ENCODE peak calls at places on chromosomes 11 and 22, in seven cellular contexts. H, N, L, F, I, J and K are unnamed samples.

GRCh38 chr11:64094463-64095223 is 58.9 kb downstream of the FLRT1 start:
- DNase-seq in L (peak), J (peak), I (peak), H (no peak), N (peak), F (peak), K (peak)

GRCh38 chr11:45208135-45208534 is 61.7 kb downstream of the PRDM11 start:
- DNase-seq in H (no peak), J (no peak), N (no peak), F (no peak), L (no peak), I (no peak), K (no peak)

GRCh38 chr11:102163368-102163767 is 53.1 kb downstream of the YAP1 start:
- DNase-seq in L (no peak), F (no peak), H (no peak), I (no peak), N (no peak), J (no peak), K (no peak)

GRCh38 chr11:40293655-40294342 is 1165.7 kb downstream of the LRRC4C start:
- DNase-seq in I (peak), H (peak), J (peak), L (peak), F (peak), N (peak), K (peak)

GRCh38 chr11:68828155-68828931 is 13.4 kb downstream of the CPT1A start:
- DNase-seq in N (no peak), H (no peak), I (no peak), L (no peak), F (no peak), J (no peak), K (no peak)

GRCh38 chr11:124442442-124442841 is 3.1 kb downstream of the OR8B8 start:
- DNase-seq in L (no peak), F (peak), I (no peak), H (no peak), N (no peak), J (no peak), K (no peak)

GRCh38 chr11:120135838-120136237 is 2.1 kb downstream of the TRIM29 start:
- DNase-seq in J (no peak), I (no peak), H (no peak), N (no peak), F (no peak), L (no peak), K (no peak)

GRCh38 chr11:2156416-2157182 is 4.4 kb downstream of the INS start:
- DNase-seq in J (peak), H (peak), I (peak), N (peak), F (peak), L (peak), K (peak)

GRCh38 chr11:116035972-116036371 is 531.8 kb upstream of the CADM1 start:
- DNase-seq in I (no peak), F (no peak), N (no peak), J (no peak), H (no peak), L (no peak), K (no peak)

GRCh38 chr11:26297179-26297970 is 34.6 kb upstream of the ANO3 start:
- DNase-seq in J (peak), N (peak), I (peak), L (no peak), F (peak), H (no peak), K (peak)

GRCh38 chr22:44455151-44455962 is 42.7 kb downstream of the RTL6 start:
- DNase-seq in N (no peak), I (no peak), H (no peak), F (no peak), L (no peak), J (peak), K (no peak)

GRCh38 chr11:76512851-76513653 is 68.2 kb downstream of the EMSY start:
- DNase-seq in L (no peak), F (peak), J (peak), N (peak), H (no peak), I (peak), K (no peak)

GRCh38 chr11:72787262-72788104 is 6.4 kb downstream of the STARD10 start:
- DNase-seq in H (peak), L (peak), I (no peak), F (peak), N (no peak), J (peak), K (no peak)

GRCh38 chr11:116257092-116257491 is 515.7 kb downstream of the BUD13 start:
- DNase-seq in L (no peak), I (no peak), F (peak), H (no peak), J (no peak), N (no peak), K (no peak)

GRCh38 chr11:66676931-66677598 is 622 bp downstream of the RBM4B start:
- DNase-seq in F (no peak), I (peak), J (no peak), N (peak), L (no peak), H (no peak), K (no peak)

GRCh38 chr11:16605971-16606783 is 132.3 kb upstream of the C11orf58 start:
- DNase-seq in J (peak), H (peak), F (peak), N (peak), I (peak), L (peak), K (peak)

GRCh38 chr22:33331017-33331416 is 272.8 kb upstream of the SYN3 start:
- DNase-seq in I (no peak), L (no peak), J (no peak), F (no peak), N (no peak), H (no peak), K (no peak)

GRCh38 chr11:25953015-25953414 is 378.9 kb upstream of the ANO3 start:
- DNase-seq in N (no peak), I (no peak), L (no peak), H (no peak), J (no peak), F (no peak), K (no peak)

GRCh38 chr11:33634291-33634834 is 66.3 kb downstream of the C11orf91 start:
- DNase-seq in N (peak), J (peak), F (no peak), L (no peak), I (peak), H (no peak), K (no peak)

GRCh38 chr11:55895216-55895615 is 12.1 kb downstream of the TRIM51 start:
- DNase-seq in I (no peak), L (no peak), J (no peak), N (no peak), H (peak), F (peak), K (no peak)

DNA sequence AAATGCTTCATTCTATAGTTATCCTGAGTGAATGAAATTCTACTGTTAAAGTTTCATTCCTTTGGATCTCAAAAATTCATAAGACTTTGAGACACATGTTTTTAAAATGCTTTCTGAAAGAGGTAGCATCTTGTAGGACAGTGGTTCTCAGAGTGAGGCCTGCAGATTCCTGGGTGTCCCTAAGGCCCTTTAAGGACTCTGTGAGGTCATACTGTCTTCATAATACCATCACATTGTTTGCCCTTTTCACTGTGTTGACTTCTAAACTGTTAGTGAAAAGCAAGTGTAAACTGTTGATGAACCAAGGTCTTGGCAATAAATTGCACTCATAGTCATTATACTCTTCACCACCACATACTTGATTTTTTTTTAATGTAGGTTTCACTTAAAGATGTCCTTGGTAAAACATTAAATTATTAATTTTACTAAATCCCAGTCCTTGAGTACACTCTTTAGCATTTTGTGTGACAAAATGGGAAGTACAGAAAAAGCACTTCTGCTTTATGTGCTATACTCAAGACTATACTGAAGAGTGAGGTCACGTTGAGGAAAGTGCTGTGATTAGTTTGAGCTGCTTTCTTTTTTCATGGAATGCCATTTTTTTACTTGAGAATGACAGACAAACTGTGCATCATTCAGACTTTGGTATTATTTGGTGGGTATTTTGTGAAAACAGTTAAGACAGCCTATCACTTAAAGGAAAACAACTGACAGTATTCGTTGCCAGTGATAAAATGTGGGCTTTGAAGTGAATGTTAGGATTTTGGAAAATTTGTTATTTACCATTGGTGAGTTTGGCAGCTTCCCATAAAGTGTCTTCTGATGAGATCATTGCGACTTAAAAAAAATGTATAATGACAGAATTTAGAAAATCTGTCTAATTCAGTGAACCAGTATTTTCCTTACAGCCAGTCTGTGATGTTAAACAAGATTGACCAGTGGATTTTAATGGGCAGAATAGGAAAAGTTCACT is 61.1 kb downstream of the SPECC1L start:
- DNase-seq in L (no peak), N (peak), J (peak), H (no peak), I (no peak), F (no peak), K (no peak)
- H3K9ac ChIP-seq in L (no peak), N (no peak), J (no peak), H (no peak), I (peak), F (no peak), K (no peak)

GRCh38 chr22:23888615-23889401 is 5.4 kb upstream of the MIF start:
- DNase-seq in I (peak), F (peak), L (no peak), H (no peak), J (no peak), N (peak), K (no peak)
- H2AK5ac ChIP-seq in I (no peak), F (no peak), L (no peak), H (no peak), J (no peak), N (peak), K (peak)

GRCh38 chr11:113602483-113602882 is 103.6 kb downstream of the TMPRSS5 start:
- DNase-seq in J (no peak), F (no peak), H (no peak), I (no peak), N (no peak), L (no peak), K (no peak)

GRCh38 chr11:113591122-113591521 is 115.0 kb downstream of the TMPRSS5 start:
- DNase-seq in I (no peak), F (no peak), H (no peak), N (no peak), L (no peak), J (no peak), K (no peak)

GRCh38 chr11:113595810-113596594 is 110.1 kb downstream of the TMPRSS5 start:
- DNase-seq in I (no peak), N (no peak), L (no peak), H (no peak), J (no peak), F (no peak), K (no peak)

GRCh38 chr11:113593698-113594308 is 112.3 kb downstream of the TMPRSS5 start:
- DNase-seq in N (no peak), F (no peak), J (peak), L (no peak), H (no peak), I (no peak), K (no peak)

GRCh38 chr11:113596658-113597057 is 109.5 kb downstream of the TMPRSS5 start:
- DNase-seq in I (no peak), H (no peak), L (no peak), F (no peak), J (no peak), N (no peak), K (no peak)
- H3K9ac ChIP-seq in I (no peak), H (no peak), L (no peak), F (no peak), J (no peak), N (no peak), K (no peak)

GRCh38 chr11:8744423-8744822 is 61.8 kb downstream of the RPL27A start:
- DNase-seq in J (peak), H (no peak), I (no peak), F (no peak), L (no peak), N (no peak), K (no peak)

GRCh38 chr11:8748317-8748716 is 65.7 kb downstream of the RPL27A start:
- DNase-seq in I (no peak), N (no peak), F (no peak), L (no peak), H (no peak), J (no peak), K (no peak)

GRCh38 chr11:8745431-8745986 is 62.9 kb downstream of the RPL27A start:
- DNase-seq in N (no peak), H (no peak), F (peak), J (peak), L (no peak), I (no peak), K (no peak)

GRCh38 chr11:8747173-8747572 is 64.6 kb downstream of the RPL27A start:
- DNase-seq in I (no peak), L (no peak), H (no peak), J (no peak), F (no peak), N (no peak), K (no peak)

DNA sequence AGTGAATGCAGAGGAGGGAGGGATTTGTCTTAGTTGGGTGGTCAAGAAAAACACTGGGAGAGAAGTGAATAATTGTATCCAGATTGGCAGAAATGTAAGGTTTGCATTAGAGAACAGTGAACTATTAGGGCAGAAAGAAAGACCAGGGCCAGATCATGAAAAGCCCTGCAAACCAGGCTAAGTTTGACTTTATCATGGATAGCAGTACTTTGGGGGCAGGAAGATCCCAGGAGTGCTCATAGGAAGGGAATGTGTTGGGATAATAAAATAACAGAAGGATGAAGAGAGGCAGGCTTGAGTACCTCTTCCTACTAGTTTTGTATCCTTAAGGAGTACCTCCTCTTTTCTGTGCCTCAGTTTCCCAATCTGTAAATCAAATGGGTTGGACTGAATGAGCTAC is 64.0 kb downstream of the RPL27A start:
- DNase-seq in I (no peak), N (no peak), F (no peak), J (no peak), L (no peak), H (no peak), K (no peak)
- H2AK5ac ChIP-seq in I (no peak), N (no peak), F (no peak), J (no peak), L (no peak), H (no peak), K (no peak)

GRCh38 chr11:118635237-118635591 is 27.8 kb downstream of the PHLDB1 start:
- DNase-seq in I (no peak), L (no peak), H (no peak), N (no peak), F (no peak), J (no peak), K (no peak)
- H3K9ac ChIP-seq in I (peak), L (peak), H (peak), N (no peak), F (peak), J (no peak), K (peak)

DNA sequence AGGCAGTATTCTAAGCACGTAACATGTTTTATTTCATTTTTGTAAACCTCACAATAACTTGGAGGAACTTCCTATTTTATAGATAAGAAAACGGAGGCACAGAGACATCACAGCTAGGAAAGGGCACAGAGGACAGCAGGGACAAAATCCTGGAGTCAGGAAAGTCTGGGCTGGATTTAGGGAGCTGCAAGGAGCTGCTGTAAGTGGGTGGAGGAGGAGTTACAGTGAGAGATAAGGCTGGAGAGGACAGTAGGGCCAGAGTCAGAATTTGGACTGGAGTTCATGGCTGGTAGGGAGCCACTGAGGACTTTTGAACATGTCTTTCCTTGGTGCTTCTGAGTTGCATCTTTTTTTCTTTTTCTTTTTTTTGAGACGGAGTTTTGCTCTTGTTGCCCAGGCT is 32.2 kb upstream of the PTPRJ start:
- DNase-seq in L (peak), F (peak), H (no peak), N (no peak), I (no peak), J (no peak), K (no peak)
- H2AK5ac ChIP-seq in L (no peak), F (no peak), H (no peak), N (peak), I (peak), J (no peak), K (no peak)

GRCh38 chr11:126212089-126212660 is 593 bp downstream of the FAM118B start:
- DNase-seq in I (peak), L (no peak), J (peak), H (no peak), N (peak), F (peak), K (no peak)

GRCh38 chr11:126214446-126215240 is 3.1 kb downstream of the FAM118B start:
- DNase-seq in H (no peak), F (no peak), I (peak), J (no peak), N (no peak), L (no peak), K (no peak)

GRCh38 chr11:126210871-126211235 is 597 bp downstream of the RPUSD4 start:
- DNase-seq in J (no peak), I (no peak), N (no peak), H (no peak), L (no peak), F (no peak), K (no peak)

GRCh38 chr11:126216526-126217305 is 5.1 kb downstream of the FAM118B start:
- DNase-seq in L (no peak), F (no peak), J (no peak), I (no peak), N (no peak), H (no peak), K (no peak)

DNA sequence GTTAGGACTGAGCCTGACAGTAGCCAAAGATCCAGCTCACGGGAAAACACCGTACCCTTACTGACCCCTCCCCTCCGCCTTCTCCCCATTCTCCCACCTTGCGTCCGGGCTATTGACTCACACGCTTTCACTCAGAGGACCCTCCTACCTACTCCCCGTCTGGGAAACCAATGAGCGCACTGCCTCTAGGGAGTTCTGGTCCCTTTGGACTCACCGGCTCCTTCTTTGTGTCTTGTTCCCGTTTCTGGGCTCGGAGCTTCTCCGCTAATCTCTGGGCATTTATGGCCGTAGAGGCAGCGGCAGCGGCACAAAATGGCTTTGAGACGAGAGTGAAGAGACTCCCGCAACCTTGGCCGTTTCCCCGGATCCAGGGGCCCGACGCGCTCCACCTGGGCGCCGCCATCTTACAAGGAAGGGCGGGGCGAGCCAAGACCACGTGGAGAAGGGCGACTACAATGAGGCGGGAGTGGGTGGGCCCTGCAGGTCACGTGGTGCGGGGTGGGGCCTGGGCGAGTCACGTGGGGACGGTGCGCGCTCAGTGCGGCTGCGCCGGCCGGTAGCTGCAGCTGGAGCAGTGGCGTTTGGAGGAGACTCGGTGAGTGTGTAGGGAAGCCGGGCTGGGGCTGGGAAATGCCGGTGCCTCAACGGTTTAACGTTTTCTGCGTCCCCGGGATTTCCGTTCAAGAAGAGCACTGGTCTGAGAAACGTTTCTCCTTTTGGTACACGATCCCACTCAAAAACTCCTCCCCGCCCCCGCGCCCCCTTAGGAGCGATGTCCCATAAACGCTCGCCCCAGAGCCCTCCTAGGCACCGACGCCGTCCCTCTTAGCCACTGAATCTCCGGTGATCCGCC is at the start of the genes FAM118B and RPUSD4:
- DNase-seq in L (peak), J (peak), F (peak), N (peak), I (peak), H (peak), K (peak)
- H3K9ac ChIP-seq in L (peak), J (peak), F (peak), N (peak), I (peak), H (peak), K (peak)

DNA sequence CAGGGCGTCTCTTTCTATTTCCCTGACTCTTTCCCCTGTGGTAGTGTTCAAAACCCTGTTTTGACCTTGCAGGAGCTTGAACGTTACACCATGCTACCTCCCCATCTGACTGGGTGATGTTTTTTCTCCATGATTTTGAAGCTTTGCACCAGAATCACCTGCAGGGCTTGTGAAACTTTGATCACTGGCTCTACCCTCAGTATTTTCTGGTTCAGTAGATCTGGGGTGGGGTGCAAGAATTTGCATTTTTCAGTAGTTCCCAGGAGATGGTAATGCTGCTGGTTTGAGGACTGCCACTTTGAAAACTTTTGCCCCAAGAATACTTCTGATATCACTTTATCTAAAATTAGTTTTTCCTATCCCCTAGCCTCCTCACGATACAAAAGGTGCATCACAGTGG is 627.6 kb upstream of the ANO5 start:
- DNase-seq in F (no peak), H (no peak), L (no peak), I (no peak), J (no peak), N (no peak), K (no peak)
- H2AK5ac ChIP-seq in F (no peak), H (no peak), L (no peak), I (no peak), J (no peak), N (no peak), K (no peak)